ENCODE peak calls at places on chromosomes 5 and 9, in five cellular contexts. U is K562, S is upper lobe of left lung, C is ovary, L is A549. V is an unnamed sample.

GRCh38 chr9:90107021-90107771 is 502.4 kb downstream of the GADD45G start:
- DNase-seq in U (no peak), S (peak; percentile 73), L (peak; percentile 27), C (peak; percentile 49), V (no peak)

GRCh38 chr5:135053278-135053677 is 19.2 kb upstream of the PITX1 start:
- DNase-seq in S (no peak), U (no peak), C (no peak), L (no peak), V (peak; percentile 59)

GRCh38 chr9:72362118-72362531 is 2.9 kb downstream of the ZFAND5 start:
- DNase-seq in C (no peak), S (no peak), U (no peak), L (no peak), V (no peak)

GRCh38 chr5:84718377-84718776 is 333.7 kb upstream of the EDIL3 start:
- DNase-seq in C (no peak), U (no peak), S (no peak), L (no peak), V (no peak)

GRCh38 chr5:76175051-76175666 is 92.0 kb downstream of the SV2C start:
- DNase-seq in U (peak; percentile 78), L (peak; percentile 74), S (peak; percentile 50), C (no peak), V (peak; percentile 65)

GRCh38 chr5:59479084-59479483 is 414.4 kb downstream of the PDE4D start:
- DNase-seq in L (no peak), S (no peak), C (no peak), U (no peak), V (no peak)

GRCh38 chr5:116734717-116735072 is 160.1 kb upstream of the SEMA6A start:
- DNase-seq in C (no peak), S (no peak), L (no peak), U (no peak), V (no peak)

GRCh38 chr5:181061645-181062044 is 21.6 kb downstream of the BTNL9 start:
- DNase-seq in S (no peak), U (no peak), C (no peak), L (no peak), V (no peak)

GRCh38 chr5:165809914-165810313 is 2304.5 kb downstream of the MAT2B start:
- DNase-seq in S (no peak), U (no peak), L (no peak), C (no peak), V (no peak)

GRCh38 chr9:36169166-36169565 is at the start of gene CCIN:
- DNase-seq in S (no peak), C (no peak), L (no peak), U (peak; percentile 26), V (no peak)

GRCh38 chr5:125257057-125257970 is 510.9 kb upstream of the ZNF608 start:
- DNase-seq in L (no peak), U (no peak), C (no peak), S (no peak), V (no peak)

GRCh38 chr9:69023650-69024049 is 9.7 kb upstream of the PRKACG start:
- DNase-seq in L (no peak), C (no peak), S (no peak), U (no peak), V (no peak)

GRCh38 chr9:127353882-127354281 is 43.1 kb upstream of the SLC2A8 start:
- DNase-seq in S (peak; percentile 6), C (no peak), U (no peak), L (no peak), V (no peak)

GRCh38 chr5:94901071-94901979 is 282.9 kb downstream of the SLF1 start:
- DNase-seq in C (no peak), S (no peak), L (no peak), U (no peak), V (no peak)

GRCh38 chr5:60961685-60962084 is 16.7 kb downstream of the NDUFAF2 start:
- DNase-seq in U (peak; percentile 29), L (no peak), C (no peak), S (no peak), V (peak; percentile 73)

GRCh38 chr5:125550237-125550636 is 803.8 kb upstream of the ZNF608 start:
- DNase-seq in U (no peak), C (no peak), L (no peak), S (no peak), V (no peak)

GRCh38 chr5:72917371-72917776 is 38.5 kb upstream of the FCHO2 start:
- DNase-seq in S (no peak), U (no peak), C (no peak), L (no peak), V (no peak)
- TF ChIP-seq POLR2A in S (no peak), U (peak; percentile 54), C (no peak), L (no peak), V (no peak)

GRCh38 chr5:115262066-115262404 is 642 bp downstream of the PGGT1B start:
- DNase-seq in S (no peak), C (no peak), L (peak; percentile 10), U (peak; percentile 37), V (peak; percentile 64)

GRCh38 chr5:115260248-115260647 is 2.4 kb downstream of the PGGT1B start:
- DNase-seq in U (no peak), C (no peak), S (no peak), L (no peak), V (no peak)

GRCh38 chr5:115264786-115265185 is 2.1 kb upstream of the PGGT1B start:
- DNase-seq in S (no peak), C (no peak), L (no peak), U (no peak), V (no peak)

GRCh38 chr5:115265220-115265619 is 2.5 kb upstream of the PGGT1B start:
- DNase-seq in L (no peak), C (no peak), S (no peak), U (no peak), V (no peak)

DNA sequence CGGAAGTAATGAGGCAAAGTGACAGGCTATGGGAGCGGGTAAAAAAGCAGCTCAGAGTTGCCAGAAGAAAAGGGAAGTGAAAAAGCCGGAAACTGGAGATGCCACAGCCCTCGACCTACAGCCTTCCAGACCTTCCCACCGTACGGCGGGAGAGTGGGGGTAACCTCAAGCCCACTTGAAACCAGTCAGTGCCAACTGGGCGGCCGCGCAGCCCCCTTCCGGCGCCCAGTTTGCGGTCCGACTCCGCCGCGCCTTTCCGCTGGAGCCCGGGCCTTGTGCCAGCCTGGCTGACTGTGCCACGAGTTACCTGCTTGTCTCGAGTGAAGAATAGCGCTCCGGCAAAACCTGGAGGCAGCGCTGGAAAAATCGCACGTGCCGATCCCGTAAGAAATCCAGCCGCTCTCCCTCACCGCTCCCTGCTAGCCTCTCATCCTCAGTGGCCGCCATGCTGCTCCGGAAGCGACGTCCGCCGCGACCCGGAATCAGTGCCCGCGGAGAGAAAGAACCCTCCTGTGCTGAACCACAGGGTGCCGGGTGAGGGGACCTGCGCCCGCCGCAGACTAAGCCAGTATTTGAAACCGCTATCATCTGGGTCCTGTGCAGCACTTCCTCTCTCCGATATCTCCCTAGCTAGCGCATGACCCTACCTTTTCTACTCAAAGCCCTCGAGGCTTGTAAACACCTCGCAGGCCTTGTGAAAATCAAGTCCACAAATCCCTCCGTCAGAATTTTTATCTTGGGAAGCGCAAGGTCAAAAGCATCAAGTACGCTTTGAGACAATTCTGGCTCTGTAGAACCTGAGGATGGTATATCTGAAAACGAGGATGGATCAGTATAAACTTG is at the start of gene PGGT1B:
- DNase-seq in L (peak; percentile 54), S (peak; percentile 75), C (peak; percentile 74), U (peak; percentile 80), V (peak; percentile 93)
- TF ChIP-seq POLR2A in L (peak; percentile 88), S (peak; percentile 28), C (no peak), U (peak; percentile 88), V (peak; percentile 67)

DNA sequence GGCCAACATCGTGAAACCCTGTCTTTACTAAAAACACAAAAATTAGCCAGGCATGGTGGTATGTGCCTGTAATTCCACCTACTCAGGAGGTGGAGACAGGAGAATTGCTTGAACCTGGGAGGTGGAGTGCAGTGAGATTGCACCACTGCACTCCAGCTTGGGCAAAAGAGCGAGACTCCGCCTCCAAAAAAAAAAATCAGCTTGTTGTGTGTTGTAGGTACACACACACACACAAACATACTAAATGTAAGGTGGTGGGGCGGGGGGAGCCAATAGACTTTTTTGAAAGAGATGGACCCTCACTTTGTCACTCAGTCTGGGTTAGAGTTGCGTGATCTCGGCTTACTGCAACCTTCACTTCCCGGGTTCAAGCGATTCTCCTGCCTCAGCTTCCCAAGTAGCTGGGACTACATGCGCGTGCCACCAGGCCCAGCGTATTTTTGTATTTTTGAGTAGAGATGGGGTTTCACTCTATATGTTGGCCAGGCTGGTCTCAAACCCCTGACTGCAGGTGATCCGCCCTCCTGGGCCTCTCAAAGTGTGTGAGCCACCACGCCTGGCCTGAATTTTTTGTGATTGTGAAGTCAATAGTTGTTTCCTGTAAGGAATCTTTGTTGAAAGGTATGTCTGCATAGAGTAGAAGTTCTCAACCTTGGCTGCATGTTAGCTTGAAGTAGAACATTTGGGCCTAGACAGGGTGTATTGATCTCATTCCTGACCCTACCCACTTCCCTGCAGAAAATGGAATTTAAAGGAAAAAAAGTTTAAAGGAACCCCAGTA is 13.7 kb downstream of the NPM1 start:
- DNase-seq in C (no peak), U (no peak), S (no peak), L (no peak), V (no peak)
- TF ChIP-seq POLR2A in C (no peak), U (peak; percentile 50), S (no peak), L (no peak), V (no peak)

GRCh38 chr9:121225240-121225639 is 23.6 kb upstream of the RAB14 start:
- DNase-seq in C (no peak), U (no peak), S (no peak), L (no peak), V (no peak)
- TF ChIP-seq POLR2A in C (no peak), U (no peak), S (no peak), L (no peak), V (no peak)

GRCh38 chr9:24464321-24464951 is 81.3 kb downstream of the IZUMO3 start:
- DNase-seq in U (no peak), L (no peak), S (no peak), C (no peak), V (no peak)

DNA sequence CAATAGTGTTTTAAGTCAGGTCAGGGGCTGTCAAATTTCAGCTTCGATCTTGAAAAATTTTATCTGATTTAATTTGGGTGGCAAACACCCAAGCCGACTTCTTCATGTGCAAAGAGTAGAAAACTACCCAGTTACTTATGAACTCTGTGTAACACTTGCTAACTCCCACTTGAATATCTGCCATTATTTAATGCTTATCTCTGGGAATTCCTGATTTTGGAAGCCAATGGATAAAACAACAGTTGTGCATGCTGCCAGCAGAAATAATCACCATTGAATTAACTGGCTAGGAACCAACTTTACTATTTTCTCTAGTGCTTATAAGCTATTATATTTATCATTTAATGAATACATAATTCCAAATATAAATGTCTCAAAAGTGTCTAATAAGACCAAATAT is 85.8 kb downstream of the IZUMO3 start:
- DNase-seq in U (no peak), L (no peak), S (no peak), C (no peak), V (no peak)
- TF ChIP-seq POLR2A in U (no peak), L (no peak), S (no peak), C (no peak), V (no peak)

DNA sequence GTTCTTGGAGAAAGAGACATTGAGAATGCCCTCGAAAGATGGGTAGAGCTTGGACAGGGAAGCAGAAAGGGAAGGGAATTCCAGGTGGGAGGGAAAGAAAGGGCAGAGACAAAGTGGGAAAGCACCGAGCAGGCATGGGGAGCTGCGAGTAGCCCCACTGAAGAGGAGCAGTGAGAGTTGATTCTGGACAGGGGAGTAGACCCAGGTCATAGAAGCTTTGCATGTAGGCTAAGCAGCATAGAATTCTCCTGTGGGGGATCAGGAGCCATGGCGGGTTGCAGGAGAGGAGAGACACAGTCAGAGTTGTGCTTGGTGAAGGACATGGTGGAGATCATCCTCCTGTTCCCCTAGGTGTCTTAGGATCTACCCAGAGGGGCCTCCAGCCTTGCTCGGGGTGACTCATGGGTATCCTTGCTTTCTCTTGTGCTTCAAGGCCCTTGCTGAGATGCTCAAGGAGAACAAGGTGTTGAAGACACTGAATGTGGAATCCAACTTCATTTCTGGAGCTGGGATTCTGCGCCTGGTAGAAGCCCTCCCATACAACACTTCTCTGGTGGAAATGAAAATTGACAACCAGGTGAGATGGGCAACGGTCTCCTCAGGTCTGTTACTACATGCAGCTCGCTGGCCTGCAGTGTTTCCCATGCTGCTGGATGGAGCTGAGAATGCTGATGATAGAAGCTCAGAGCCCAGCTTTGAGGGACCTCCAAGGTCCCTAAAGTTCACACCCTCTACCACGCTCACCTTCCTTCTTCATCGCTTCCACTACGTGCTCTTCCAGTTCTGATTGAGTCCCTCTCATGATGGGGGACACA is 64.5 kb downstream of the TSTD2 start:
- DNase-seq in C (no peak), S (no peak), L (no peak), U (no peak), V (no peak)
- TF ChIP-seq POLR2A in C (no peak), S (no peak), L (no peak), U (no peak), V (no peak)